ENCODE peak calls at places on chromosomes 16 and 17, in nine cellular contexts. Q is adrenal gland; Y is stimulated activated naive CD8-positive, alpha-beta T cell treated with anti-CD3 and anti-CD28 coated beads, Interleukin-15, Interleukin-2, amounts not matched to agents 100 U/mL and 50 U/mL, for 24 hours; D is HFFc6; G is frontal cortex; T is CD4-positive, alpha-beta T cell; N is renal cortical epithelial cell; E is EH; S is NCI-H446. M is an unnamed sample.

GRCh38 chr17:1661045-1661444 is 11.4 kb upstream of the RILP start:
- DNase-seq in D (no peak), Q (no peak), E (no peak), S (no peak), G (no peak), Y (no peak), N (no peak), T (no peak), M (no peak)

GRCh38 chr16:56667581-56668571 is at the start of gene MT1G:
- DNase-seq in Y (peak; percentile 30), T (no peak), N (peak; percentile 33), E (peak; percentile 55), Q (peak; percentile 68), G (no peak), D (no peak), S (no peak), M (no peak)

GRCh38 chr17:51000835-51001638 is 119.6 kb downstream of the SPAG9 start:
- DNase-seq in Q (peak; percentile 48), N (peak; percentile 76), G (peak; percentile 34), S (peak; percentile 17), D (peak; percentile 75), Y (peak; percentile 6), T (no peak), E (peak; percentile 76), M (peak; percentile 60)

GRCh38 chr16:10080031-10080772 is 102.0 kb downstream of the GRIN2A start:
- DNase-seq in N (peak; percentile 39), Q (peak; percentile 66), E (peak; percentile 93), D (peak; percentile 95), S (no peak), Y (no peak), G (peak; percentile 32), T (no peak), M (peak; percentile 67)

GRCh38 chr16:75080205-75081029 is 36.2 kb downstream of the LDHD start:
- DNase-seq in G (no peak), T (no peak), N (peak; percentile 22), E (peak; percentile 68), Y (no peak), Q (no peak), D (peak; percentile 64), S (no peak), M (no peak)

GRCh38 chr16:90041896-90042473 is 22.7 kb upstream of the DBNDD1 start:
- DNase-seq in T (no peak), Y (no peak), E (no peak), Q (no peak), N (no peak), D (no peak), S (no peak), G (no peak), M (no peak)

GRCh38 chr16:77501260-77501659 is 66.4 kb upstream of the ADAMTS18 start:
- DNase-seq in Y (no peak), D (no peak), N (no peak), Q (no peak), S (no peak), G (no peak), T (no peak), E (no peak), M (no peak)

GRCh38 chr16:54931041-54931756 is 534 bp downstream of the IRX5 start:
- DNase-seq in Q (peak; percentile 40), D (peak; percentile 52), E (peak; percentile 63), N (no peak), S (no peak), Y (peak; percentile 23), G (peak; percentile 16), T (no peak), M (no peak)

GRCh38 chr16:74936902-74937560 is 47.9 kb downstream of the WDR59 start:
- DNase-seq in D (peak; percentile 80), Y (peak; percentile 5), N (peak; percentile 70), Q (no peak), S (no peak), E (peak; percentile 91), T (no peak), G (no peak), M (peak; percentile 2)

GRCh38 chr17:7842950-7843535 is 9.0 kb downstream of the KDM6B start:
- DNase-seq in Q (peak; percentile 87), D (peak; percentile 87), E (peak; percentile 93), G (peak; percentile 51), T (no peak), S (no peak), N (peak; percentile 87), Y (peak; percentile 73), M (no peak)

M was measured in glomerular endothelial cell.